ENCODE peak calls at places on chromosome 9, in five cellular contexts. K, A, E, W and X are unnamed samples. For H3K36me3, the result is how much of the 10 kb centered on the place peaks cover.

GRCh38 chr9:15135167-15135792 is 171.7 kb downstream of the TTC39B start:
- DNase-seq in K (peak), A (peak), E (no peak), W (no peak), X (no peak)

GRCh38 chr9:113505963-113506624 is 42.6 kb downstream of the RGS3 start:
- DNase-seq in K (no peak), A (no peak), E (no peak), W (no peak), X (no peak)

GRCh38 chr9:127569819-127570401 is 42.2 kb upstream of the STXBP1 start:
- DNase-seq in K (peak), A (no peak), E (no peak), W (no peak), X (no peak)

GRCh38 chr9:129125478-129125877 is 14.3 kb downstream of the PTPA start:
- DNase-seq in K (no peak), A (no peak), E (no peak), W (no peak), X (no peak)

GRCh38 chr9:133041958-133042357 is 11.2 kb downstream of the GTF3C5 start:
- DNase-seq in K (no peak), A (no peak), E (no peak), W (no peak), X (no peak)

GRCh38 chr9:127877566-127877998 is at the start of gene AK1:
- DNase-seq in K (no peak), A (peak), E (peak), W (peak), X (peak)

GRCh38 chr9:90290716-90291485 is 351.7 kb downstream of the DIRAS2 start:
- DNase-seq in K (no peak), A (no peak), E (no peak), W (no peak), X (no peak)

GRCh38 chr9:106179181-106179580 is 484.8 kb downstream of the TMEM38B start:
- DNase-seq in K (no peak), A (peak), E (no peak), W (no peak), X (no peak)

GRCh38 chr9:116499986-116500871 is 186.9 kb upstream of the TRIM32 start:
- DNase-seq in K (no peak), A (peak), E (no peak), W (no peak), X (no peak)

GRCh38 chr9:77455312-77455927 is 192.7 kb downstream of the GNA14 start:
- DNase-seq in K (peak), A (peak), E (no peak), W (no peak), X (no peak)

GRCh38 chr9:105278751-105279150 is 34.3 kb downstream of the SLC44A1 start:
- DNase-seq in K (no peak), A (no peak), E (no peak), W (no peak), X (no peak)

GRCh38 chr9:79360387-79361347 is 211.1 kb upstream of the TLE4 start:
- DNase-seq in K (no peak), A (no peak), E (no peak), W (no peak), X (no peak)

GRCh38 chr9:91374939-91375338 is 13.2 kb upstream of the AUH start:
- DNase-seq in K (no peak), A (no peak), E (no peak), W (no peak), X (no peak)

GRCh38 chr9:114315723-114316363 is 7.1 kb upstream of the ORM1 start:
- DNase-seq in K (no peak), A (no peak), E (peak), W (no peak), X (no peak)

GRCh38 chr9:112831281-112831851 is 59.3 kb downstream of the SLC46A2 start:
- DNase-seq in K (no peak), A (no peak), E (no peak), W (no peak), X (peak)

GRCh38 chr9:93182572-93182971 is 1.4 kb upstream of the WNK2 start:
- DNase-seq in K (no peak), A (no peak), E (no peak), W (no peak), X (no peak)

GRCh38 chr9:114156658-114157421 is 1.5 kb downstream of the COL27A1 start:
- DNase-seq in K (no peak), A (peak), E (no peak), W (no peak), X (peak)

GRCh38 chr9:89619019-89619418 is 14.2 kb downstream of the GADD45G start:
- DNase-seq in K (no peak), A (no peak), E (no peak), W (no peak), X (no peak)

GRCh38 chr9:35051069-35051967 is 21.1 kb downstream of the VCP start:
- DNase-seq in K (peak), A (peak), E (no peak), W (no peak), X (peak)

GRCh38 chr9:121225240-121225639 is 23.6 kb upstream of the RAB14 start:
- DNase-seq in K (no peak), A (no peak), E (no peak), W (no peak), X (no peak)

GRCh38 chr9:13548556-13548955 is 269.1 kb upstream of the MPDZ start:
- DNase-seq in K (no peak), A (no peak), E (no peak), W (no peak), X (no peak)

GRCh38 chr9:32570262-32570661 is 2.7 kb downstream of the NDUFB6 start:
- DNase-seq in K (no peak), A (no peak), E (no peak), W (no peak), X (no peak)
- TF ChIP-seq CTCF in K (no peak), A (no peak), E (no peak), W (no peak), X (no peak)

GRCh38 chr9:73199448-73199847 is 47.8 kb downstream of the ANXA1 start:
- DNase-seq in K (no peak), A (no peak), E (no peak), W (no peak), X (no peak)
- H3K4me3 ChIP-seq in K (no peak), A (no peak), E (no peak), W (no peak), X (no peak)

GRCh38 chr9:33306037-33306436 is 15.7 kb downstream of the NFX1 start:
- DNase-seq in K (no peak), A (no peak), E (no peak), W (no peak), X (no peak)
- H3K36me3 ChIP-seq in K (half or more), A (under half), E (half or more), W (under half), X (half or more)

GRCh38 chr9:20271723-20272122 is 350.6 kb downstream of the MLLT3 start:
- DNase-seq in K (no peak), A (no peak), E (no peak), W (no peak), X (no peak)
- TF ChIP-seq CTCF in K (peak), A (no peak), E (no peak), W (no peak), X (no peak)

GRCh38 chr9:137295313-137296213 is 6.5 kb downstream of the NRARP start:
- DNase-seq in K (peak), A (peak), E (no peak), W (no peak), X (peak)

GRCh38 chr9:137293482-137294090 is 8.5 kb downstream of the NRARP start:
- DNase-seq in K (no peak), A (peak), E (no peak), W (no peak), X (no peak)

GRCh38 chr9:137296214-137297059 is 5.6 kb downstream of the NRARP start:
- DNase-seq in K (no peak), A (no peak), E (no peak), W (no peak), X (peak)

GRCh38 chr9:137294091-137294683 is 7.9 kb downstream of the NRARP start:
- DNase-seq in K (peak), A (peak), E (no peak), W (no peak), X (peak)

GRCh38 chr9:137294684-137295312 is 7.3 kb downstream of the NRARP start:
- DNase-seq in K (no peak), A (peak), E (no peak), W (no peak), X (no peak)
- H3K4me3 ChIP-seq in K (peak), A (no peak), E (peak), W (no peak), X (no peak)

GRCh38 chr9:95610006-95610785 is 93.4 kb upstream of the PTCH1 start:
- DNase-seq in K (no peak), A (no peak), E (peak), W (no peak), X (no peak)

GRCh38 chr9:95611354-95611753 is 94.6 kb upstream of the PTCH1 start:
- DNase-seq in K (no peak), A (no peak), E (peak), W (no peak), X (no peak)

GRCh38 chr9:95605826-95606555 is 89.2 kb upstream of the PTCH1 start:
- DNase-seq in K (no peak), A (peak), E (peak), W (no peak), X (no peak)

GRCh38 chr9:95606951-95607350 is 90.2 kb upstream of the PTCH1 start:
- DNase-seq in K (no peak), A (no peak), E (peak), W (no peak), X (no peak)

DNA sequence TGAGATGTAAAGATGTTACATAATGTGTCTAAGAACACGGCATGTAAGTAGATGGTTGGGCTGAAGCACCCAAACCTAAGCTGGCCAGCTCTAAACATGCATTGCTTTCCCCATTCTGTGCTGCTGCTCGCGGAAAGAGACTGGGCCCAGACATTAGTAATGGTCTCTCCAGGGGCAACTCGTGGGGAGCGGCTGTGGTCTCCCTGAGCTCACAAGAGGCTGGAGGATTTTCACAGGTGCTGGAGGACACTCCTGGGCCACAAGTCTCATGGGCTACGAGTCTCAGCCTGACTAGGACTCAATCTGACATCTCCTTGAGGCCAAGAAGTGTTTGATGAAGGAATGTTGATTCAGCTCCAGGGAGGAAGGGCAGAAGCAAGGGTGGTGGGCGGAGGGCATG is 92.7 kb upstream of the PTCH1 start:
- DNase-seq in K (no peak), A (no peak), E (peak), W (no peak), X (no peak)
- H3K36me3 ChIP-seq in K (under half), A (under half), E (under half), W (under half), X (under half)